ENCODE peak calls at places on chromosomes 6 and 20, in ten cellular contexts. One of them, this sample, is unnamed.

GRCh38 chr6:48641544-48641943 is 530.5 kb upstream of the PTCHD4 start:
- DNase-seq in NCI-H1417: no peak
- DNase-seq in MV-4-11: no peak
- DNase-seq in ovary: no peak
- DNase-seq in activated T-helper 1 cell treated with Interleukin-2 at 50 U/mL for 16 hours: no peak
- DNase-seq in SJSA1: peak
- DNase-seq in endothelial cell: no peak
- DNase-seq in activated CD8-positive, alpha-beta memory T cell treated with anti-CD3 and anti-CD28 coated beads for 1 hour: no peak
- DNase-seq in fibroblast of lung: peak
- DNase-seq in PC-9: peak
- DNase-seq in this sample: peak

GRCh38 chr6:39003072-39003471 is 45.5 kb upstream of the GLP1R start:
- DNase-seq in NCI-H1417: peak
- DNase-seq in MV-4-11: no peak
- DNase-seq in ovary: no peak
- DNase-seq in activated T-helper 1 cell treated with Interleukin-2 at 50 U/mL for 16 hours: no peak
- DNase-seq in SJSA1: no peak
- DNase-seq in endothelial cell: peak
- DNase-seq in activated CD8-positive, alpha-beta memory T cell treated with anti-CD3 and anti-CD28 coated beads for 1 hour: no peak
- DNase-seq in fibroblast of lung: no peak
- DNase-seq in PC-9: no peak
- DNase-seq in this sample: peak

GRCh38 chr6:44505751-44506150 is 118.2 kb downstream of the CDC5L start:
- DNase-seq in NCI-H1417: no peak
- DNase-seq in MV-4-11: no peak
- DNase-seq in ovary: no peak
- DNase-seq in activated T-helper 1 cell treated with Interleukin-2 at 50 U/mL for 16 hours: no peak
- DNase-seq in SJSA1: no peak
- DNase-seq in endothelial cell: no peak
- DNase-seq in activated CD8-positive, alpha-beta memory T cell treated with anti-CD3 and anti-CD28 coated beads for 1 hour: no peak
- DNase-seq in fibroblast of lung: no peak
- DNase-seq in PC-9: no peak
- DNase-seq in this sample: no peak

GRCh38 chr6:98054453-98054852 is 771.4 kb upstream of the MMS22L start:
- DNase-seq in NCI-H1417: peak
- DNase-seq in MV-4-11: no peak
- DNase-seq in ovary: no peak
- DNase-seq in activated T-helper 1 cell treated with Interleukin-2 at 50 U/mL for 16 hours: no peak
- DNase-seq in SJSA1: peak
- DNase-seq in endothelial cell: no peak
- DNase-seq in activated CD8-positive, alpha-beta memory T cell treated with anti-CD3 and anti-CD28 coated beads for 1 hour: no peak
- DNase-seq in fibroblast of lung: peak
- DNase-seq in PC-9: no peak
- DNase-seq in this sample: no peak

GRCh38 chr6:8392569-8392968 is 42.8 kb downstream of the SLC35B3 start:
- DNase-seq in NCI-H1417: peak
- DNase-seq in MV-4-11: peak
- DNase-seq in ovary: no peak
- DNase-seq in activated T-helper 1 cell treated with Interleukin-2 at 50 U/mL for 16 hours: no peak
- DNase-seq in SJSA1: no peak
- DNase-seq in endothelial cell: no peak
- DNase-seq in activated CD8-positive, alpha-beta memory T cell treated with anti-CD3 and anti-CD28 coated beads for 1 hour: no peak
- DNase-seq in fibroblast of lung: no peak
- DNase-seq in PC-9: no peak
- DNase-seq in this sample: no peak

GRCh38 chr6:1774541-1774940 is 164.8 kb downstream of the FOXC1 start:
- DNase-seq in NCI-H1417: no peak
- DNase-seq in MV-4-11: no peak
- DNase-seq in ovary: no peak
- DNase-seq in activated T-helper 1 cell treated with Interleukin-2 at 50 U/mL for 16 hours: no peak
- DNase-seq in SJSA1: no peak
- DNase-seq in endothelial cell: no peak
- DNase-seq in activated CD8-positive, alpha-beta memory T cell treated with anti-CD3 and anti-CD28 coated beads for 1 hour: no peak
- DNase-seq in fibroblast of lung: peak
- DNase-seq in PC-9: no peak
- DNase-seq in this sample: no peak

GRCh38 chr20:63572788-63573738 is 976 bp downstream of the HELZ2 start:
- DNase-seq in NCI-H1417: peak
- DNase-seq in MV-4-11: no peak
- DNase-seq in ovary: no peak
- DNase-seq in activated T-helper 1 cell treated with Interleukin-2 at 50 U/mL for 16 hours: no peak
- DNase-seq in SJSA1: no peak
- DNase-seq in endothelial cell: peak
- DNase-seq in activated CD8-positive, alpha-beta memory T cell treated with anti-CD3 and anti-CD28 coated beads for 1 hour: no peak
- DNase-seq in fibroblast of lung: no peak
- DNase-seq in PC-9: no peak
- DNase-seq in this sample: no peak

GRCh38 chr20:39800111-39800510 is 838.0 kb downstream of the DHX35 start:
- DNase-seq in NCI-H1417: no peak
- DNase-seq in MV-4-11: no peak
- DNase-seq in ovary: no peak
- DNase-seq in activated T-helper 1 cell treated with Interleukin-2 at 50 U/mL for 16 hours: no peak
- DNase-seq in SJSA1: no peak
- DNase-seq in endothelial cell: no peak
- DNase-seq in activated CD8-positive, alpha-beta memory T cell treated with anti-CD3 and anti-CD28 coated beads for 1 hour: no peak
- DNase-seq in fibroblast of lung: peak
- DNase-seq in PC-9: no peak
- DNase-seq in this sample: peak

GRCh38 chr6:14546036-14546435 is 428.5 kb downstream of the CD83 start:
- DNase-seq in NCI-H1417: no peak
- DNase-seq in MV-4-11: no peak
- DNase-seq in ovary: no peak
- DNase-seq in activated T-helper 1 cell treated with Interleukin-2 at 50 U/mL for 16 hours: no peak
- DNase-seq in SJSA1: no peak
- DNase-seq in endothelial cell: no peak
- DNase-seq in activated CD8-positive, alpha-beta memory T cell treated with anti-CD3 and anti-CD28 coated beads for 1 hour: no peak
- DNase-seq in fibroblast of lung: no peak
- DNase-seq in PC-9: no peak
- DNase-seq in this sample: no peak

GRCh38 chr6:112618796-112619195 is 271.7 kb downstream of the RFPL4B start:
- DNase-seq in NCI-H1417: peak
- DNase-seq in MV-4-11: no peak
- DNase-seq in ovary: no peak
- DNase-seq in activated T-helper 1 cell treated with Interleukin-2 at 50 U/mL for 16 hours: no peak
- DNase-seq in SJSA1: peak
- DNase-seq in endothelial cell: peak
- DNase-seq in activated CD8-positive, alpha-beta memory T cell treated with anti-CD3 and anti-CD28 coated beads for 1 hour: no peak
- DNase-seq in fibroblast of lung: peak
- DNase-seq in PC-9: peak
- DNase-seq in this sample: no peak

GRCh38 chr6:31631681-31632278 is 11.3 kb downstream of the PRRC2A start:
- DNase-seq in NCI-H1417: no peak
- DNase-seq in MV-4-11: no peak
- DNase-seq in ovary: no peak
- DNase-seq in activated T-helper 1 cell treated with Interleukin-2 at 50 U/mL for 16 hours: no peak
- DNase-seq in SJSA1: no peak
- DNase-seq in endothelial cell: no peak
- DNase-seq in activated CD8-positive, alpha-beta memory T cell treated with anti-CD3 and anti-CD28 coated beads for 1 hour: no peak
- DNase-seq in fibroblast of lung: no peak
- DNase-seq in PC-9: no peak
- DNase-seq in this sample: no peak

GRCh38 chr20:3378138-3378537 is 29.3 kb downstream of the DNAAF9 start:
- DNase-seq in NCI-H1417: no peak
- DNase-seq in MV-4-11: no peak
- DNase-seq in ovary: no peak
- DNase-seq in activated T-helper 1 cell treated with Interleukin-2 at 50 U/mL for 16 hours: no peak
- DNase-seq in SJSA1: no peak
- DNase-seq in endothelial cell: no peak
- DNase-seq in activated CD8-positive, alpha-beta memory T cell treated with anti-CD3 and anti-CD28 coated beads for 1 hour: no peak
- DNase-seq in fibroblast of lung: no peak
- DNase-seq in PC-9: no peak
- DNase-seq in this sample: no peak

GRCh38 chr6:155381856-155382690 is 67.8 kb upstream of the TFB1M start:
- DNase-seq in NCI-H1417: peak
- DNase-seq in MV-4-11: peak
- DNase-seq in ovary: no peak
- DNase-seq in activated T-helper 1 cell treated with Interleukin-2 at 50 U/mL for 16 hours: no peak
- DNase-seq in SJSA1: peak
- DNase-seq in endothelial cell: no peak
- DNase-seq in activated CD8-positive, alpha-beta memory T cell treated with anti-CD3 and anti-CD28 coated beads for 1 hour: no peak
- DNase-seq in fibroblast of lung: peak
- DNase-seq in PC-9: no peak
- DNase-seq in this sample: no peak

This sample was measured in renal cortical epithelial cell.